ENCODE peak calls at places on chromosomes 3 and 15, in eight cellular contexts. A is COR-L47, M is cardiac fibroblast, P is epithelial cell of prostate, O is tibial artery, T is anterior cingulate cortex, I is endothelial cell, D is HS-27A. X is an unnamed sample.

GRCh38 chr3:177385831-177386301 is 188.6 kb upstream of the TBL1XR1 start:
- DNase-seq in A (no peak), M (peak), P (peak), O (no peak), T (no peak), I (no peak), D (no peak), X (peak)

GRCh38 chr3:129593595-129594339 is 12.7 kb downstream of the PLXND1 start:
- DNase-seq in A (peak), M (no peak), P (no peak), O (no peak), T (no peak), I (no peak), D (no peak), X (no peak)

GRCh38 chr3:141243295-141243707 is 11.7 kb downstream of the PXYLP1 start:
- DNase-seq in A (no peak), M (peak), P (no peak), O (no peak), T (peak), I (no peak), D (no peak), X (no peak)

GRCh38 chr3:83248454-83248853 is 1487.0 kb upstream of the GBE1 start:
- DNase-seq in A (no peak), M (no peak), P (no peak), O (no peak), T (no peak), I (no peak), D (no peak), X (no peak)

GRCh38 chr15:86384191-86384590 is 304.5 kb downstream of the AGBL1 start:
- DNase-seq in A (no peak), M (no peak), P (no peak), O (no peak), T (no peak), I (no peak), D (no peak), X (no peak)

GRCh38 chr3:12750223-12750622 is 8.8 kb downstream of the TMEM40 start:
- DNase-seq in A (no peak), M (peak), P (no peak), O (peak), T (no peak), I (no peak), D (peak), X (no peak)

GRCh38 chr3:9951962-9952805 is at the start of gene PRRT3:
- DNase-seq in A (peak), M (peak), P (no peak), O (no peak), T (no peak), I (peak), D (no peak), X (no peak)

GRCh38 chr3:138937690-138938055 is 9.3 kb downstream of the FOXL2 start:
- DNase-seq in A (no peak), M (no peak), P (no peak), O (peak), T (no peak), I (no peak), D (no peak), X (no peak)

GRCh38 chr15:98896802-98897732 is 110.5 kb downstream of the PGPEP1L start:
- DNase-seq in A (no peak), M (peak), P (peak), O (no peak), T (no peak), I (no peak), D (peak), X (peak)

GRCh38 chr3:119323401-119324107 is 29.4 kb downstream of the ARHGAP31 start:
- DNase-seq in A (peak), M (no peak), P (no peak), O (no peak), T (no peak), I (no peak), D (no peak), X (no peak)

GRCh38 chr3:134896141-134896540 is 101.1 kb downstream of the EPHB1 start:
- DNase-seq in A (no peak), M (no peak), P (no peak), O (no peak), T (no peak), I (no peak), D (no peak), X (no peak)

GRCh38 chr3:119786409-119786808 is 4.5 kb downstream of the NR1I2 start:
- DNase-seq in A (no peak), M (no peak), P (no peak), O (no peak), T (no peak), I (no peak), D (no peak), X (no peak)

GRCh38 chr3:32614956-32615355 is 44.3 kb upstream of the DYNC1LI1 start:
- DNase-seq in A (no peak), M (peak), P (no peak), O (no peak), T (no peak), I (peak), D (no peak), X (no peak)

GRCh38 chr15:89101302-89102191 is 13.3 kb downstream of the ABHD2 start:
- DNase-seq in A (no peak), M (peak), P (peak), O (peak), T (no peak), I (no peak), D (peak), X (peak)

GRCh38 chr15:92533298-92533697 is 122.3 kb downstream of the FAM174B start:
- DNase-seq in A (no peak), M (no peak), P (no peak), O (no peak), T (no peak), I (no peak), D (no peak), X (no peak)

GRCh38 chr3:152539191-152539764 is 270.5 kb downstream of the MBNL1 start:
- DNase-seq in A (no peak), M (no peak), P (no peak), O (no peak), T (no peak), I (no peak), D (no peak), X (no peak)

GRCh38 chr3:122984007-122984406 is 43.6 kb downstream of the SEMA5B start:
- DNase-seq in A (no peak), M (no peak), P (no peak), O (no peak), T (no peak), I (no peak), D (no peak), X (no peak)

GRCh38 chr15:31303434-31304073 is 23.1 kb upstream of the KLF13 start:
- DNase-seq in A (no peak), M (peak), P (no peak), O (peak), T (no peak), I (no peak), D (no peak), X (no peak)

GRCh38 chr15:35252351-35252865 is 167.3 kb upstream of the NANOGP8 start:
- DNase-seq in A (no peak), M (no peak), P (no peak), O (no peak), T (no peak), I (no peak), D (no peak), X (no peak)

GRCh38 chr3:194757629-194758028 is 71.9 kb downstream of the FAM43A start:
- DNase-seq in A (no peak), M (no peak), P (no peak), O (no peak), T (no peak), I (no peak), D (no peak), X (no peak)

GRCh38 chr15:63244399-63244798 is 33.0 kb upstream of the APH1B start:
- DNase-seq in A (no peak), M (peak), P (no peak), O (no peak), T (no peak), I (no peak), D (no peak), X (no peak)

GRCh38 chr15:96320703-96321421 is 9.6 kb upstream of the NR2F2 start:
- DNase-seq in A (no peak), M (no peak), P (no peak), O (no peak), T (no peak), I (no peak), D (no peak), X (no peak)

GRCh38 chr15:67840747-67841634 is 1.1 kb upstream of the RNU6-1 start:
- DNase-seq in A (peak), M (peak), P (no peak), O (peak), T (no peak), I (no peak), D (no peak), X (no peak)

GRCh38 chr15:25056484-25057429 is 102.0 kb downstream of the SNRPN start:
- DNase-seq in A (no peak), M (no peak), P (no peak), O (peak), T (no peak), I (no peak), D (no peak), X (no peak)

GRCh38 chr3:108042300-108042699 is 48.5 kb downstream of the CD47 start:
- DNase-seq in A (no peak), M (no peak), P (no peak), O (no peak), T (no peak), I (no peak), D (no peak), X (no peak)

GRCh38 chr15:70236306-70237103 is 138.8 kb upstream of the TLE3 start:
- DNase-seq in A (no peak), M (peak), P (peak), O (no peak), T (no peak), I (no peak), D (no peak), X (peak)